ENCODE peak calls at places on chromosomes 1 and 21, in five cellular contexts. One of them, this sample, is unnamed.

GRCh38 chr1:156282143-156282478 is 514 bp downstream of the SMG5 start:
- DNase-seq in psoas muscle: no peak
- DNase-seq in lower lobe of right lung: no peak
- DNase-seq in retinal pigment epithelial cell: no peak
- DNase-seq in heart right ventricle: no peak
- DNase-seq in this sample: no peak

GRCh38 chr1:84653130-84653680 is 37.1 kb downstream of the SSX2IP start:
- DNase-seq in psoas muscle: no peak
- DNase-seq in lower lobe of right lung: no peak
- DNase-seq in retinal pigment epithelial cell: no peak
- DNase-seq in heart right ventricle: no peak
- DNase-seq in this sample: no peak

GRCh38 chr1:229971141-229971540 is 95.9 kb upstream of the GALNT2 start:
- DNase-seq in psoas muscle: no peak
- DNase-seq in lower lobe of right lung: no peak
- DNase-seq in retinal pigment epithelial cell: no peak
- DNase-seq in heart right ventricle: no peak
- DNase-seq in this sample: no peak

GRCh38 chr21:37675202-37675801 is 241.0 kb downstream of the KCNJ6 start:
- DNase-seq in psoas muscle: peak; percentile 77
- DNase-seq in lower lobe of right lung: peak; percentile 78
- DNase-seq in retinal pigment epithelial cell: no peak
- DNase-seq in heart right ventricle: peak; percentile 48
- DNase-seq in this sample: peak; percentile 90

GRCh38 chr1:89068291-89068690 is 3.3 kb upstream of the GBP1 start:
- DNase-seq in psoas muscle: no peak
- DNase-seq in lower lobe of right lung: no peak
- DNase-seq in retinal pigment epithelial cell: no peak
- DNase-seq in heart right ventricle: no peak
- DNase-seq in this sample: no peak

GRCh38 chr1:206456577-206457375 is 13.5 kb upstream of the IKBKE start:
- DNase-seq in psoas muscle: no peak
- DNase-seq in lower lobe of right lung: no peak
- DNase-seq in retinal pigment epithelial cell: no peak
- DNase-seq in heart right ventricle: no peak
- DNase-seq in this sample: no peak

GRCh38 chr1:194369622-194370021 is 1183.2 kb upstream of the B3GALT2 start:
- DNase-seq in psoas muscle: no peak
- DNase-seq in lower lobe of right lung: no peak
- DNase-seq in retinal pigment epithelial cell: no peak
- DNase-seq in heart right ventricle: no peak
- DNase-seq in this sample: no peak

GRCh38 chr1:186391841-186392240 is 16.2 kb downstream of the ODR4 start:
- DNase-seq in psoas muscle: no peak
- DNase-seq in lower lobe of right lung: no peak
- DNase-seq in retinal pigment epithelial cell: no peak
- DNase-seq in heart right ventricle: no peak
- DNase-seq in this sample: no peak

GRCh38 chr1:29481031-29481430 is 244.7 kb downstream of the PTPRU start:
- DNase-seq in psoas muscle: no peak
- DNase-seq in lower lobe of right lung: no peak
- DNase-seq in retinal pigment epithelial cell: no peak
- DNase-seq in heart right ventricle: no peak
- DNase-seq in this sample: peak; percentile 29

GRCh38 chr1:197774691-197775281 is 494 bp downstream of the DENND1B start:
- DNase-seq in psoas muscle: peak; percentile 78
- DNase-seq in lower lobe of right lung: peak; percentile 75
- DNase-seq in retinal pigment epithelial cell: no peak
- DNase-seq in heart right ventricle: peak; percentile 51
- DNase-seq in this sample: no peak

GRCh38 chr1:87867631-87868030 is 539.0 kb downstream of the LMO4 start:
- DNase-seq in psoas muscle: no peak
- DNase-seq in lower lobe of right lung: no peak
- DNase-seq in retinal pigment epithelial cell: no peak
- DNase-seq in heart right ventricle: no peak
- DNase-seq in this sample: no peak

GRCh38 chr1:155167166-155168104 is 5.7 kb downstream of the KRTCAP2 start:
- DNase-seq in psoas muscle: peak; percentile 94
- DNase-seq in lower lobe of right lung: peak; percentile 92
- DNase-seq in retinal pigment epithelial cell: no peak
- DNase-seq in heart right ventricle: peak; percentile 93
- DNase-seq in this sample: peak; percentile 80

GRCh38 chr1:228016181-228016510 is 9.3 kb downstream of the WNT3A start:
- DNase-seq in psoas muscle: no peak
- DNase-seq in lower lobe of right lung: no peak
- DNase-seq in retinal pigment epithelial cell: no peak
- DNase-seq in heart right ventricle: no peak
- DNase-seq in this sample: no peak

GRCh38 chr21:45918835-45919467 is 62.6 kb upstream of the COL6A1 start:
- DNase-seq in psoas muscle: no peak
- DNase-seq in lower lobe of right lung: no peak
- DNase-seq in retinal pigment epithelial cell: no peak
- DNase-seq in heart right ventricle: no peak
- DNase-seq in this sample: no peak

GRCh38 chr1:11720523-11720922 is 15.4 kb upstream of the AGTRAP start:
- DNase-seq in psoas muscle: no peak
- DNase-seq in lower lobe of right lung: no peak
- DNase-seq in retinal pigment epithelial cell: no peak
- DNase-seq in heart right ventricle: no peak
- DNase-seq in this sample: no peak

GRCh38 chr1:11714831-11715574 is 20.9 kb upstream of the AGTRAP start:
- DNase-seq in psoas muscle: no peak
- DNase-seq in lower lobe of right lung: no peak
- DNase-seq in retinal pigment epithelial cell: no peak
- DNase-seq in heart right ventricle: no peak
- DNase-seq in this sample: no peak

GRCh38 chr1:11721301-11721700 is 14.6 kb upstream of the AGTRAP start:
- DNase-seq in psoas muscle: no peak
- DNase-seq in lower lobe of right lung: no peak
- DNase-seq in retinal pigment epithelial cell: no peak
- DNase-seq in heart right ventricle: no peak
- DNase-seq in this sample: no peak

GRCh38 chr1:11719313-11720032 is 16.5 kb upstream of the AGTRAP start:
- DNase-seq in psoas muscle: peak; percentile 89
- DNase-seq in lower lobe of right lung: peak; percentile 91
- DNase-seq in retinal pigment epithelial cell: no peak
- DNase-seq in heart right ventricle: peak; percentile 78
- DNase-seq in this sample: peak; percentile 77

DNA sequence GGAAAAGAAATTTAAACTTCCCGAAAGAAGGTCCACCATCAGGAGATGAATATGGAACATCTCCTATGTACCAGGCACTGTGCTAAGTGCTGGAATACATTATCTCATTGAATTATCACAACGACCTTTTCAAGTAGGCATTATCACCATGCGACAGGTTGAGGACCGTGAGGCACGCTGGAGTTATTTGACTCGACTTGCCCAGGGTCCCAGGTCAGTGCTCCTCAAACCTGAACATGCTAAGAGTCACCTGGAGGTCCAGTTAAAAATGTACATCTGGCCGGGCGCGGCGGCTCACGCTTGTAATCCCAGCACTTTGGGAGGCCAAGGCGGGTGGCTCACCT is 15.9 kb upstream of the AGTRAP start:
- DNase-seq in psoas muscle: no peak
- DNase-seq in lower lobe of right lung: no peak
- DNase-seq in retinal pigment epithelial cell: no peak
- DNase-seq in heart right ventricle: no peak
- DNase-seq in this sample: no peak
- TF ChIP-seq CTCF in psoas muscle: no peak
- TF ChIP-seq CTCF in lower lobe of right lung: no peak
- TF ChIP-seq CTCF in retinal pigment epithelial cell: no peak
- TF ChIP-seq CTCF in heart right ventricle: no peak
- TF ChIP-seq CTCF in this sample: no peak

GRCh38 chr21:39651206-39651605 is 38.5 kb downstream of the B3GALT5 start:
- DNase-seq in psoas muscle: no peak
- DNase-seq in lower lobe of right lung: no peak
- DNase-seq in retinal pigment epithelial cell: no peak
- DNase-seq in heart right ventricle: no peak
- DNase-seq in this sample: no peak

GRCh38 chr21:39648879-39649278 is 36.1 kb downstream of the B3GALT5 start:
- DNase-seq in psoas muscle: no peak
- DNase-seq in lower lobe of right lung: no peak
- DNase-seq in retinal pigment epithelial cell: no peak
- DNase-seq in heart right ventricle: no peak
- DNase-seq in this sample: no peak

GRCh38 chr21:39650306-39650705 is 37.6 kb downstream of the B3GALT5 start:
- DNase-seq in psoas muscle: no peak
- DNase-seq in lower lobe of right lung: no peak
- DNase-seq in retinal pigment epithelial cell: no peak
- DNase-seq in heart right ventricle: no peak
- DNase-seq in this sample: no peak

GRCh38 chr21:39649526-39649925 is 36.8 kb downstream of the B3GALT5 start:
- DNase-seq in psoas muscle: no peak
- DNase-seq in lower lobe of right lung: no peak
- DNase-seq in retinal pigment epithelial cell: no peak
- DNase-seq in heart right ventricle: no peak
- DNase-seq in this sample: peak; percentile 68

GRCh38 chr21:39650801-39651200 is 38.1 kb downstream of the B3GALT5 start:
- DNase-seq in psoas muscle: no peak
- DNase-seq in lower lobe of right lung: no peak
- DNase-seq in retinal pigment epithelial cell: no peak
- DNase-seq in heart right ventricle: no peak
- DNase-seq in this sample: peak; percentile 68
- H3K4me3 ChIP-seq in psoas muscle: no peak overlapping the region
- H3K4me3 ChIP-seq in lower lobe of right lung: no peak overlapping the region
- H3K4me3 ChIP-seq in retinal pigment epithelial cell: no peak overlapping the region
- H3K4me3 ChIP-seq in heart right ventricle: no peak overlapping the region
- H3K4me3 ChIP-seq in this sample: no peak overlapping the region

GRCh38 chr1:203084588-203085527 is 954 bp downstream of the MYOG start:
- DNase-seq in psoas muscle: peak; percentile 87
- DNase-seq in lower lobe of right lung: no peak
- DNase-seq in retinal pigment epithelial cell: no peak
- DNase-seq in heart right ventricle: peak; percentile 1
- DNase-seq in this sample: no peak
- TF ChIP-seq CTCF in psoas muscle: peak; percentile 79
- TF ChIP-seq CTCF in lower lobe of right lung: peak; percentile 33
- TF ChIP-seq CTCF in retinal pigment epithelial cell: peak; percentile 47
- TF ChIP-seq CTCF in heart right ventricle: no peak
- TF ChIP-seq CTCF in this sample: no peak

GRCh38 chr1:62325076-62325475 is 5.8 kb upstream of the KANK4 start:
- DNase-seq in psoas muscle: peak; percentile 65
- DNase-seq in lower lobe of right lung: no peak
- DNase-seq in retinal pigment epithelial cell: no peak
- DNase-seq in heart right ventricle: no peak
- DNase-seq in this sample: no peak

GRCh38 chr1:62327360-62328051 is 8.3 kb upstream of the KANK4 start:
- DNase-seq in psoas muscle: no peak
- DNase-seq in lower lobe of right lung: no peak
- DNase-seq in retinal pigment epithelial cell: no peak
- DNase-seq in heart right ventricle: no peak
- DNase-seq in this sample: no peak

GRCh38 chr1:62321438-62321837 is 2.2 kb upstream of the KANK4 start:
- DNase-seq in psoas muscle: no peak
- DNase-seq in lower lobe of right lung: no peak
- DNase-seq in retinal pigment epithelial cell: no peak
- DNase-seq in heart right ventricle: no peak
- DNase-seq in this sample: no peak

GRCh38 chr1:62325696-62326095 is 6.5 kb upstream of the KANK4 start:
- DNase-seq in psoas muscle: no peak
- DNase-seq in lower lobe of right lung: no peak
- DNase-seq in retinal pigment epithelial cell: no peak
- DNase-seq in heart right ventricle: no peak
- DNase-seq in this sample: no peak
- H3K4me3 ChIP-seq in psoas muscle: no peak overlapping the region
- H3K4me3 ChIP-seq in lower lobe of right lung: no peak overlapping the region
- H3K4me3 ChIP-seq in retinal pigment epithelial cell: no peak overlapping the region
- H3K4me3 ChIP-seq in heart right ventricle: no peak overlapping the region
- H3K4me3 ChIP-seq in this sample: no peak overlapping the region

DNA sequence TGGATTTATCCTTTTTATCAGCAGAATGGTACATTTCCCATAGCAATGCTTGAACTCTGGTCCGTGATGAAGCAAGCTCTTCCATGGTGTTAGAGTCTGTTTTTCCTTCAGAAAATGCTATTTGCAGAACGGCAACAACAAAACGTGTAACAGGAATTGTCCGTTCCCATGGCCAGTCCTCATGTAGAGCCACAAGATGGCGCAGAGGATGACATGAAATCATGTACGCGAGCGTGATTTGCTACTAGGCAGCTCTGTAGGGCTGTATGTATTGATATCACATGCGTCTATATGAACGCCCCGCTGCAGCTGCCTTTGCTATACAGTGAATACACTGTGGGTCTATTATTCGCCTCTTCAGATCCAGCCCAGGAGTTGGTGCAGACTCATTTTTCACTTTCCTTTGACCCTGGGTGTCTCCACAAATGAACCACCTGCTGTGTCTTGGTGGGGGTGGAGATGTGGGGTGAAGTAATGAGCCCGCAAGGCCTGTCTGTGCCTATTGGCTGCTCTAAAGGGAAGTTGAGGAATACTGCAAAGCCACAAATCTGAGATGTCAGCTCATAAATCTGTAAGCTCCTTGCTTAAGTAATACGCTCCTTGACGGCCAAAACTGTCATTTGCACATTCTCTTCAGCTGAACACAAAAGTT is 361.5 kb downstream of the KIF26B start:
- DNase-seq in psoas muscle: no peak
- DNase-seq in lower lobe of right lung: no peak
- DNase-seq in retinal pigment epithelial cell: no peak
- DNase-seq in heart right ventricle: no peak
- DNase-seq in this sample: no peak
- TF ChIP-seq CTCF in psoas muscle: no peak
- TF ChIP-seq CTCF in lower lobe of right lung: peak; percentile 22
- TF ChIP-seq CTCF in retinal pigment epithelial cell: no peak
- TF ChIP-seq CTCF in heart right ventricle: no peak
- TF ChIP-seq CTCF in this sample: no peak